ENCODE peak calls at places on chromosomes 13 and 19, in eight cellular contexts. One of them, this sample, is unnamed.

GRCh38 chr13:113291997-113292862 is 4.8 kb upstream of the LAMP1 start:
- DNase-seq in midbrain: no peak
- DNase-seq in stimulated activated CD4-positive, alpha-beta T cell treated with anti-CD3 and anti-CD28 coated beads, Interleukin-15, amount 100 ng/mL, for 24 hours: peak; percentile 28
- DNase-seq in tibial nerve: no peak
- DNase-seq in heart left ventricle: peak; percentile 34
- DNase-seq in EL: peak; percentile 25
- DNase-seq in endothelial cell of umbilical vein: peak; percentile 46
- DNase-seq in psoas muscle: peak; percentile 80
- DNase-seq in this sample: no peak

GRCh38 chr19:42480335-42481095 is 37.8 kb upstream of the CXCL17 start:
- DNase-seq in midbrain: no peak
- DNase-seq in stimulated activated CD4-positive, alpha-beta T cell treated with anti-CD3 and anti-CD28 coated beads, Interleukin-15, amount 100 ng/mL, for 24 hours: peak; percentile 7
- DNase-seq in tibial nerve: no peak
- DNase-seq in heart left ventricle: no peak
- DNase-seq in EL: peak; percentile 73
- DNase-seq in endothelial cell of umbilical vein: no peak
- DNase-seq in psoas muscle: no peak
- DNase-seq in this sample: no peak

GRCh38 chr19:38135150-38135998 is 88.6 kb downstream of the DPF1 start:
- DNase-seq in midbrain: no peak
- DNase-seq in stimulated activated CD4-positive, alpha-beta T cell treated with anti-CD3 and anti-CD28 coated beads, Interleukin-15, amount 100 ng/mL, for 24 hours: no peak
- DNase-seq in tibial nerve: no peak
- DNase-seq in heart left ventricle: no peak
- DNase-seq in EL: no peak
- DNase-seq in endothelial cell of umbilical vein: no peak
- DNase-seq in psoas muscle: peak; percentile 64
- DNase-seq in this sample: no peak

GRCh38 chr19:12939908-12940533 is 1.6 kb downstream of the CALR start:
- DNase-seq in midbrain: no peak
- DNase-seq in stimulated activated CD4-positive, alpha-beta T cell treated with anti-CD3 and anti-CD28 coated beads, Interleukin-15, amount 100 ng/mL, for 24 hours: no peak
- DNase-seq in tibial nerve: no peak
- DNase-seq in heart left ventricle: no peak
- DNase-seq in EL: no peak
- DNase-seq in endothelial cell of umbilical vein: no peak
- DNase-seq in psoas muscle: no peak
- DNase-seq in this sample: peak; percentile 53

GRCh38 chr13:50589139-50589538 is 254.4 kb downstream of the DLEU7 start:
- DNase-seq in midbrain: no peak
- DNase-seq in stimulated activated CD4-positive, alpha-beta T cell treated with anti-CD3 and anti-CD28 coated beads, Interleukin-15, amount 100 ng/mL, for 24 hours: no peak
- DNase-seq in tibial nerve: no peak
- DNase-seq in heart left ventricle: peak; percentile 35
- DNase-seq in EL: peak; percentile 95
- DNase-seq in endothelial cell of umbilical vein: no peak
- DNase-seq in psoas muscle: no peak
- DNase-seq in this sample: no peak

GRCh38 chr13:110820311-110820710 is 94.6 kb downstream of the ANKRD10 start:
- DNase-seq in midbrain: no peak
- DNase-seq in stimulated activated CD4-positive, alpha-beta T cell treated with anti-CD3 and anti-CD28 coated beads, Interleukin-15, amount 100 ng/mL, for 24 hours: no peak
- DNase-seq in tibial nerve: no peak
- DNase-seq in heart left ventricle: no peak
- DNase-seq in EL: no peak
- DNase-seq in endothelial cell of umbilical vein: no peak
- DNase-seq in psoas muscle: no peak
- DNase-seq in this sample: no peak

GRCh38 chr19:7978196-7978825 is 27.1 kb downstream of the ELAVL1 start:
- DNase-seq in midbrain: no peak
- DNase-seq in stimulated activated CD4-positive, alpha-beta T cell treated with anti-CD3 and anti-CD28 coated beads, Interleukin-15, amount 100 ng/mL, for 24 hours: no peak
- DNase-seq in tibial nerve: no peak
- DNase-seq in heart left ventricle: no peak
- DNase-seq in EL: peak; percentile 36
- DNase-seq in endothelial cell of umbilical vein: no peak
- DNase-seq in psoas muscle: peak; percentile 48
- DNase-seq in this sample: no peak

GRCh38 chr13:53545340-53545941 is 516.8 kb downstream of the OLFM4 start:
- DNase-seq in midbrain: no peak
- DNase-seq in stimulated activated CD4-positive, alpha-beta T cell treated with anti-CD3 and anti-CD28 coated beads, Interleukin-15, amount 100 ng/mL, for 24 hours: no peak
- DNase-seq in tibial nerve: no peak
- DNase-seq in heart left ventricle: no peak
- DNase-seq in EL: no peak
- DNase-seq in endothelial cell of umbilical vein: no peak
- DNase-seq in psoas muscle: no peak
- DNase-seq in this sample: no peak

GRCh38 chr13:46392967-46393366 is 5.9 kb upstream of the RUBCNL start:
- DNase-seq in midbrain: no peak
- DNase-seq in stimulated activated CD4-positive, alpha-beta T cell treated with anti-CD3 and anti-CD28 coated beads, Interleukin-15, amount 100 ng/mL, for 24 hours: no peak
- DNase-seq in tibial nerve: no peak
- DNase-seq in heart left ventricle: no peak
- DNase-seq in EL: no peak
- DNase-seq in endothelial cell of umbilical vein: no peak
- DNase-seq in psoas muscle: no peak
- DNase-seq in this sample: no peak

GRCh38 chr13:41544824-41545707 is 87.7 kb downstream of the RGCC start:
- DNase-seq in midbrain: no peak
- DNase-seq in stimulated activated CD4-positive, alpha-beta T cell treated with anti-CD3 and anti-CD28 coated beads, Interleukin-15, amount 100 ng/mL, for 24 hours: peak; percentile 22
- DNase-seq in tibial nerve: no peak
- DNase-seq in heart left ventricle: no peak
- DNase-seq in EL: peak; percentile 34
- DNase-seq in endothelial cell of umbilical vein: no peak
- DNase-seq in psoas muscle: no peak
- DNase-seq in this sample: no peak

GRCh38 chr13:97000295-97000925 is 6.1 kb upstream of the OXGR1 start:
- DNase-seq in midbrain: no peak
- DNase-seq in stimulated activated CD4-positive, alpha-beta T cell treated with anti-CD3 and anti-CD28 coated beads, Interleukin-15, amount 100 ng/mL, for 24 hours: no peak
- DNase-seq in tibial nerve: no peak
- DNase-seq in heart left ventricle: no peak
- DNase-seq in EL: peak; percentile 28
- DNase-seq in endothelial cell of umbilical vein: no peak
- DNase-seq in psoas muscle: no peak
- DNase-seq in this sample: no peak

GRCh38 chr19:45103625-45104319 is 10.8 kb downstream of the PPP1R37 start:
- DNase-seq in midbrain: no peak
- DNase-seq in stimulated activated CD4-positive, alpha-beta T cell treated with anti-CD3 and anti-CD28 coated beads, Interleukin-15, amount 100 ng/mL, for 24 hours: no peak
- DNase-seq in tibial nerve: no peak
- DNase-seq in heart left ventricle: peak; percentile 37
- DNase-seq in EL: no peak
- DNase-seq in endothelial cell of umbilical vein: no peak
- DNase-seq in psoas muscle: no peak
- DNase-seq in this sample: peak; percentile 33

GRCh38 chr13:35479223-35479536 is 2.7 kb upstream of the MAB21L1 start:
- DNase-seq in midbrain: no peak
- DNase-seq in stimulated activated CD4-positive, alpha-beta T cell treated with anti-CD3 and anti-CD28 coated beads, Interleukin-15, amount 100 ng/mL, for 24 hours: no peak
- DNase-seq in tibial nerve: no peak
- DNase-seq in heart left ventricle: no peak
- DNase-seq in EL: peak; percentile 78
- DNase-seq in endothelial cell of umbilical vein: no peak
- DNase-seq in psoas muscle: no peak
- DNase-seq in this sample: no peak

GRCh38 chr13:49679244-49679643 is 12.0 kb downstream of the EBPL start:
- DNase-seq in midbrain: peak; percentile 16
- DNase-seq in stimulated activated CD4-positive, alpha-beta T cell treated with anti-CD3 and anti-CD28 coated beads, Interleukin-15, amount 100 ng/mL, for 24 hours: no peak
- DNase-seq in tibial nerve: no peak
- DNase-seq in heart left ventricle: no peak
- DNase-seq in EL: no peak
- DNase-seq in endothelial cell of umbilical vein: peak; percentile 21
- DNase-seq in psoas muscle: no peak
- DNase-seq in this sample: no peak

GRCh38 chr19:18387395-18387794 is 1.4 kb downstream of the GDF15 start:
- DNase-seq in midbrain: no peak
- DNase-seq in stimulated activated CD4-positive, alpha-beta T cell treated with anti-CD3 and anti-CD28 coated beads, Interleukin-15, amount 100 ng/mL, for 24 hours: no peak
- DNase-seq in tibial nerve: no peak
- DNase-seq in heart left ventricle: no peak
- DNase-seq in EL: no peak
- DNase-seq in endothelial cell of umbilical vein: no peak
- DNase-seq in psoas muscle: no peak
- DNase-seq in this sample: peak; percentile 13

GRCh38 chr19:42548545-42548944 is 20.3 kb upstream of the CEACAM1 start:
- DNase-seq in midbrain: no peak
- DNase-seq in stimulated activated CD4-positive, alpha-beta T cell treated with anti-CD3 and anti-CD28 coated beads, Interleukin-15, amount 100 ng/mL, for 24 hours: no peak
- DNase-seq in tibial nerve: no peak
- DNase-seq in heart left ventricle: no peak
- DNase-seq in EL: no peak
- DNase-seq in endothelial cell of umbilical vein: no peak
- DNase-seq in psoas muscle: no peak
- DNase-seq in this sample: no peak

GRCh38 chr13:114099191-114099590 is 33.2 kb downstream of the RASA3 start:
- DNase-seq in midbrain: peak; percentile 22
- DNase-seq in stimulated activated CD4-positive, alpha-beta T cell treated with anti-CD3 and anti-CD28 coated beads, Interleukin-15, amount 100 ng/mL, for 24 hours: no peak
- DNase-seq in tibial nerve: peak; percentile 69
- DNase-seq in heart left ventricle: peak; percentile 91
- DNase-seq in EL: peak; percentile 96
- DNase-seq in endothelial cell of umbilical vein: no peak
- DNase-seq in psoas muscle: peak; percentile 94
- DNase-seq in this sample: peak; percentile 85